ENCODE peak calls at places on chromosomes 12 and 14, in eight cellular contexts. M, H, C, S, B, L, G and P are unnamed samples.

GRCh38 chr12:44247588-44247987 is 411.7 kb downstream of the TMEM117 start:
- DNase-seq in M (peak), H (no peak), C (no peak), S (no peak), B (no peak), L (no peak), G (no peak), P (no peak)

GRCh38 chr12:3578557-3578956 is 87.6 kb downstream of the PRMT8 start:
- DNase-seq in M (no peak), H (no peak), C (no peak), S (no peak), B (no peak), L (no peak), G (no peak), P (no peak)

GRCh38 chr12:31368666-31369361 is 42.9 kb upstream of the SINHCAF start:
- DNase-seq in M (peak), H (no peak), C (no peak), S (no peak), B (no peak), L (peak), G (no peak), P (no peak)

GRCh38 chr12:2640281-2640680 is 154.5 kb upstream of the FKBP4 start:
- DNase-seq in M (no peak), H (no peak), C (no peak), S (no peak), B (no peak), L (no peak), G (no peak), P (no peak)

GRCh38 chr12:123421314-123421713 is 15.2 kb downstream of the RILPL2 start:
- DNase-seq in M (no peak), H (no peak), C (no peak), S (no peak), B (no peak), L (no peak), G (no peak), P (no peak)

GRCh38 chr14:55373784-55374725 is 37.6 kb downstream of the ATG14 start:
- DNase-seq in M (peak), H (no peak), C (no peak), S (no peak), B (no peak), L (peak), G (peak), P (no peak)

GRCh38 chr14:90599748-90600507 is 203.1 kb downstream of the CALM1 start:
- DNase-seq in M (no peak), H (no peak), C (peak), S (no peak), B (no peak), L (peak), G (no peak), P (peak)

GRCh38 chr14:99026471-99026870 is 245.5 kb downstream of the BCL11B start:
- DNase-seq in M (peak), H (no peak), C (no peak), S (no peak), B (peak), L (no peak), G (no peak), P (no peak)

GRCh38 chr12:57475271-57476161 is 4.2 kb downstream of the ARHGAP9 start:
- DNase-seq in M (no peak), H (no peak), C (peak), S (no peak), B (no peak), L (no peak), G (no peak), P (peak)

GRCh38 chr12:12432373-12432772 is 75.5 kb downstream of the BORCS5 start:
- DNase-seq in M (no peak), H (no peak), C (no peak), S (no peak), B (no peak), L (peak), G (peak), P (no peak)

GRCh38 chr14:94143239-94143638 is 13.8 kb upstream of the IFI27L2 start:
- DNase-seq in M (peak), H (no peak), C (no peak), S (no peak), B (peak), L (no peak), G (no peak), P (no peak)

GRCh38 chr14:55125403-55125802 is 3.6 kb upstream of the LGALS3 start:
- DNase-seq in M (peak), H (peak), C (no peak), S (no peak), B (no peak), L (no peak), G (no peak), P (no peak)

GRCh38 chr14:80216818-80217217 is 5.5 kb upstream of the DIO2 start:
- DNase-seq in M (no peak), H (no peak), C (no peak), S (no peak), B (no peak), L (peak), G (no peak), P (no peak)

GRCh38 chr12:100651694-100652093 is 78.2 kb downstream of the GAS2L3 start:
- DNase-seq in M (no peak), H (no peak), C (no peak), S (no peak), B (no peak), L (no peak), G (no peak), P (peak)

DNA sequence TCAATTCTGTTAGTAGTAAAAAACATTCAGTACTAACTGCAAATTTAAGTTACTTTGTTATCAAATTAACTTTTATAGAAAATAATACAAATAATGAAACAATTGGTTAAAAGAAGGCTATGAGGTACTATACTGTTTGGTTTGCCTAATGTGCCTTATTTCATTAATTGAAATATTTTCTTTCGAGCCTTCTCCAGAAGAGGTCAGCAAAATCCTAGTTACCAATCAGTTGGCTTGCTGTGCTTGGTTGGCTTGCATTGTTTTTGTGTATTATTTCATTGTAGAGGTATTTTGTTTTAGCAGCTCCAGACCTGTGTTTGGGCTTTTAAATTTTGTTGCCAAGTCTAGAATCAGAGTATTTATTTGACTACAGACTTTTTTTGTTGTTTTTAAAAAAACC is 68.5 kb downstream of the AEBP2 start:
- DNase-seq in M (peak), H (no peak), C (no peak), S (no peak), B (no peak), L (peak), G (peak), P (peak)
- TF ChIP-seq CTCF in M (no peak), H (peak), C (peak), S (peak), B (no peak), L (peak), G (no peak), P (no peak)

GRCh38 chr14:102538598-102539543 is 29.3 kb upstream of the ANKRD9 start:
- DNase-seq in M (no peak), H (no peak), C (no peak), S (no peak), B (no peak), L (no peak), G (no peak), P (no peak)
- TF ChIP-seq POLR2A in M (no peak), H (no peak), C (no peak), S (no peak), B (no peak), L (no peak), G (no peak), P (no peak)

DNA sequence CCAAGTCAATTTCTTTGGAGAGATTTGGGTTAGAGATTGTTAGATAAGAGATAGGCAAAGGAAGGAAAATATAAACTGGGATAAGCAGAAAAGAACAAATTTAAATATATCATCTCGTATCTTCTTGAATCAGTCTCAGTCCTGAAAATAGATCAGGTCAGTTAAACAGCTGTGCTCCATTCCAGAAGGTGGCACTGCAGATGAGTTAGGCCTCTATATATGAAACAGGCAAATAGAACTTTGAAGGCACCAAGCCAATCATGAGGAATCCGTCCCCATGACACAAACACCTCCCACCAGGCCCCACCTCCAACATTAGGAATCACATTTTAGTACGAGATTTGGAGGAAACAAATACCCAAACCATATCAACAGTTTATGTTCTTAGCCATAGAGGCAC is 605.5 kb upstream of the USP15 start:
- DNase-seq in M (peak), H (no peak), C (no peak), S (no peak), B (no peak), L (no peak), G (no peak), P (no peak)
- TF ChIP-seq CTCF in M (peak), H (no peak), C (no peak), S (no peak), B (no peak), L (no peak), G (no peak), P (no peak)

DNA sequence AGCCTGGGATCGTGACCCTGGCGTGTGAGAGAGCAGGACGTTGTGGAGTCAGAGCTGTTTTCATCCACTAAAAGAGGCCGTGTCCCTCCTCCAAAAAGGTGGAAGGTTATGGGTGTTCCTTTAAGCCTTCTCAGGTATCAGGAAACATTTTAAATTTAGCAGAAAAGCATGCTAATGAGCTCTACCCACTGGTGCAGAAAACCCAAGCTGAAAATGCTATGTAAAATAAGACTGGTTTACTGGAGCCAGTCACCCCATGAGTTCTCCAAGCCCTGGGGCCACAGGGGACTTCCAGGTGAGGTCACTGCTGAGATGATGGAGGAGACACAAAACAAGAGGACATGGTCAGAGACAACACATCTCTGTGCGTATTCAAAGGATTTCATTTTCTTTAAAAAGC is 14.0 kb downstream of the PRKAB1 start:
- DNase-seq in M (no peak), H (no peak), C (no peak), S (no peak), B (no peak), L (no peak), G (no peak), P (no peak)
- TF ChIP-seq POLR2A in M (no peak), H (no peak), C (no peak), S (no peak), B (no peak), L (no peak), G (no peak), P (no peak)

GRCh38 chr14:36647827-36648753 is 13.6 kb upstream of the PAX9 start:
- DNase-seq in M (no peak), H (no peak), C (peak), S (peak), B (no peak), L (peak), G (peak), P (peak)

GRCh38 chr14:36649872-36650650 is 11.6 kb upstream of the PAX9 start:
- DNase-seq in M (no peak), H (no peak), C (no peak), S (no peak), B (no peak), L (no peak), G (no peak), P (no peak)

GRCh38 chr14:36647417-36647826 is 14.2 kb upstream of the PAX9 start:
- DNase-seq in M (no peak), H (no peak), C (no peak), S (no peak), B (no peak), L (no peak), G (no peak), P (peak)

GRCh38 chr14:36652542-36653201 is 9.0 kb upstream of the PAX9 start:
- DNase-seq in M (no peak), H (no peak), C (no peak), S (no peak), B (no peak), L (no peak), G (no peak), P (no peak)

GRCh38 chr14:36646664-36647416 is 14.8 kb upstream of the PAX9 start:
- DNase-seq in M (no peak), H (no peak), C (peak), S (no peak), B (no peak), L (no peak), G (no peak), P (peak)
- TF ChIP-seq CTCF in M (no peak), H (no peak), C (peak), S (no peak), B (no peak), L (peak), G (no peak), P (no peak)

DNA sequence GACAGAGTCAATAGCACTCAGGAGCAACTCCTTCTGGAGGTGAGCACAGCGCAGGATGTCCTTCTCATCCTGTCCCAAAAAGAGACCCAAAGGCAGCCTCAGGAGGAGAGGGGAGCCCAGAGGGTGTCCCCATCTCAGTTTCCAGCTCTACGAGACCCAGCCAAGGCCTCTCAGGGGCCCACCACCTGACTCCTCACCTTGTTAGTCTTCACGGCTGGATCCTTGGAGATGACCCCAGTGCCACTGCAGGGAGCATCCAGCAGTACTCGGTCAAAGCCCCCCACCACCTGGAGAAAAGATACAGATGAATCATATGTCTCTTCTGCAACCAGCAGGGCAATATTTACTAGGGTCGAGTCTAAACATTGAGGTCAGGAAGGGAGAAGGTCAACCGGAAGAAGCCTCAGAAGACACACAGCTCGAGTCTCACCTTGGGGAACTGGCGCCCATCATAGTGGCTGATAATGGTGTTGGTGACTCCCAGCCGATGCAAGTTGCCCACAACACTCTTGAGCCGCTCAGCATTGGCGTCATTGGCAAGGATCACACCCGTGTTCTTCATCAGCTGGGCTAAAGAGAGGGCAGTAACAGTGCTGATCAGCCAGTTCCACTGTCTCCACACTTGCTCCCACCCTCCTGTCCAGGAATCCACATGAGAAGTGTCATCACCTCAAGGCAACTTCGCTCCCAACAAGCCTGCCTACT is 4.8 kb upstream of the IFFO1 start:
- DNase-seq in M (no peak), H (no peak), C (no peak), S (no peak), B (no peak), L (no peak), G (no peak), P (no peak)
- TF ChIP-seq POLR2A in M (no peak), H (no peak), C (no peak), S (no peak), B (no peak), L (no peak), G (no peak), P (no peak)

GRCh38 chr12:4717806-4718205 is 2.4 kb upstream of the GALNT8 start:
- DNase-seq in M (no peak), H (no peak), C (no peak), S (no peak), B (no peak), L (no peak), G (no peak), P (no peak)
- TF ChIP-seq CTCF in M (no peak), H (no peak), C (no peak), S (no peak), B (no peak), L (no peak), G (no peak), P (no peak)

DNA sequence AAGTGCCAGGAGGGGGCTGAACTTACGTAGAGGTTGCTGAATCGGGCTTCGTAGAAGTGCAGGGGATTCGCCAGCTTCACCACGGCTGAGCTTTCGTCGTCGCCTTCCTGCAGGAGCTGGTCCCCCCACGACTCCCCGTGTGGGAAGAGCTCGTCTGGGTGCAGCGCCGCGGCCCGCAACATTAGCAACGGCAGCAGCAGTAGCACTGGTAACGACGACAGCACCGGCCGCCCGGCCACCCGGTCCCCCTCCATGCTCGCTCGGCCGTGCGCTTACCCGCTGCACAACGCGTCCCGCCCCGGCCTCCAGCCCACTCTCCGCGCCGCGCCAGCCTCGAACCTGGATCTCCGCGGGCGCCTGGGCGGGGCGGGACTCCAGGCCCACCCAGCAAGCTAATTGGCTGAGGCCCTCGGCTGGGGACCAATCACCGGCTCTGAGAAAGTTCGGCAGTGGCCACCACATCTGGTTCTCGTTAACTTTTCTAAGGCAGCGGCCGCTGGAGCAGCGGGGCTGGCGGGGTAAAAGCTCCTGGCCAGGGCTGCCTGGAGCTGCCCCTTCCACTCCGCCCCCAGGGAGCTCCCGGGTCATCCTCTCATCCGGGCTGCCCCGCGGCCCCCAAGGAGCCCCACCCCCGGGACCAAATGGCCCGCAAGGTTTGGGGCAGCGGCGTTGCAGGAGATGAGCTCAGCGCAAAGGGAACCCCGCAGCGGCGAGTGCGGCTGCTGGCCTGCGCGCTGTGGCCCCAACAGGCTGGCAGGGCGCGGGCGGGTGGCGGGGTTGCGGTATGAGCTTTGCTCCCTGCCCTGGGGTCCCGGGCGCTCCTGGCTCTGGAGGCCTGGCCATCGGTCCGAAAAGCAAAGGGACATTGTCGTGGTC is at the start of gene NID2:
- DNase-seq in M (no peak), H (peak), C (peak), S (peak), B (peak), L (peak), G (peak), P (peak)
- TF ChIP-seq POLR2A in M (no peak), H (peak), C (no peak), S (peak), B (no peak), L (peak), G (no peak), P (no peak)

GRCh38 chr14:89014570-89014847 is 190.1 kb downstream of the TTC8 start:
- DNase-seq in M (peak), H (no peak), C (no peak), S (no peak), B (no peak), L (no peak), G (no peak), P (no peak)

GRCh38 chr14:89013698-89014569 is 189.5 kb downstream of the TTC8 start:
- DNase-seq in M (no peak), H (no peak), C (no peak), S (no peak), B (no peak), L (no peak), G (no peak), P (no peak)

GRCh38 chr14:89017417-89017816 is 193.0 kb downstream of the TTC8 start:
- DNase-seq in M (no peak), H (no peak), C (no peak), S (no peak), B (no peak), L (peak), G (no peak), P (no peak)

GRCh38 chr14:89013098-89013504 is 188.7 kb downstream of the TTC8 start:
- DNase-seq in M (peak), H (no peak), C (no peak), S (no peak), B (no peak), L (peak), G (peak), P (peak)

DNA sequence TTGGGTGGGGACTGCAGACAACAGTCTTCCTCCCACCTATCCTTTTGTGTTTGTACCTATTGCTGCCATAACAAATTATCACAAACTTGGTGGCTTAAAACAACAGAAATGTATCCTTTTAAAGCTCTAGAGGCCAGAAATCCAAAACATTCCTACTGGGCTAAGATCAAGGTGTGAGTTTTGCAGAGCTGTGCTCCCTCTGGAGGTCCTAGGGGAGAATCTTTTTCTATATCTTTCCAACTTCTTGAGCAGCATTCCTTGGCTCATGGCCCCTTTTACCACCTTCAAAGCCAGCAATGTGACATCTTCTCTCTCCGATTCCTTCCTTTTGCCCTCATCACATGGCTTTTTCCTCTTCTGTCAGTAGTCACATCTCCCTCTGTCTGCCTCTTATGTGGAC is 190.6 kb downstream of the TTC8 start:
- DNase-seq in M (no peak), H (no peak), C (no peak), S (no peak), B (no peak), L (no peak), G (no peak), P (no peak)
- TF ChIP-seq CTCF in M (no peak), H (no peak), C (no peak), S (no peak), B (no peak), L (peak), G (no peak), P (no peak)